ENCODE peak calls at places on chromosomes 3 and 15, in seven cellular contexts. S is suprapubic skin, O is heart right ventricle, X is left lung, I is omental fat pad, H is Peyer's patch, D is glutamatergic neuron. Z is an unnamed sample.

GRCh38 chr3:183560607-183561006 is 5.1 kb upstream of the KLHL6 start:
- DNase-seq in I (no peak), O (no peak), H (no peak), X (no peak), S (no peak), D (no peak), Z (no peak)

GRCh38 chr15:49883121-49883520 is 235.9 kb downstream of the ATP8B4 start:
- DNase-seq in S (no peak), X (no peak), I (no peak), H (no peak), D (no peak), O (no peak), Z (no peak)

GRCh38 chr3:13027154-13027553 is 46.1 kb downstream of the IQSEC1 start:
- DNase-seq in D (peak), H (no peak), I (no peak), O (no peak), S (no peak), X (no peak), Z (no peak)

GRCh38 chr3:7075120-7075519 is 214.2 kb downstream of the GRM7 start:
- DNase-seq in O (no peak), D (peak), X (no peak), I (no peak), H (no peak), S (no peak), Z (no peak)

GRCh38 chr15:62165793-62166380 is 802 bp upstream of the C2CD4B start:
- DNase-seq in I (no peak), O (peak), X (no peak), S (no peak), D (no peak), H (no peak), Z (no peak)

GRCh38 chr3:49872801-49873281 is 3.1 kb upstream of the CAMKV start:
- DNase-seq in I (no peak), O (no peak), D (no peak), S (no peak), H (peak), X (no peak), Z (no peak)

GRCh38 chr3:194023501-194024280 is 112.3 kb upstream of the HES1 start:
- DNase-seq in O (no peak), X (no peak), S (no peak), D (no peak), I (no peak), H (no peak), Z (no peak)

GRCh38 chr15:63896336-63897115 is 62.8 kb upstream of the HERC1 start:
- DNase-seq in S (no peak), H (no peak), D (no peak), X (peak), I (no peak), O (no peak), Z (no peak)

GRCh38 chr3:172787746-172788145 is 37.2 kb downstream of the ECT2 start:
- DNase-seq in O (no peak), I (no peak), D (no peak), H (no peak), S (no peak), X (no peak), Z (no peak)

GRCh38 chr3:100756441-100756840 is 47.1 kb downstream of the TFG start:
- DNase-seq in S (no peak), H (no peak), O (no peak), I (no peak), X (no peak), D (no peak), Z (no peak)

GRCh38 chr3:63556401-63556800 is 96.1 kb upstream of the SNTN start:
- DNase-seq in D (no peak), O (no peak), I (no peak), H (no peak), S (no peak), X (no peak), Z (no peak)

GRCh38 chr3:134846084-134846483 is 51.0 kb downstream of the EPHB1 start:
- DNase-seq in I (no peak), H (no peak), S (peak), D (no peak), O (no peak), X (no peak), Z (no peak)

GRCh38 chr3:88219138-88219792 is 69.5 kb downstream of the C3orf38 start:
- DNase-seq in X (peak), O (peak), S (no peak), D (peak), I (no peak), H (peak), Z (no peak)

GRCh38 chr3:29481969-29482767 is 201.3 kb downstream of the RBMS3 start:
- DNase-seq in H (no peak), O (no peak), D (no peak), I (no peak), X (no peak), S (no peak), Z (no peak)

GRCh38 chr3:131750256-131750655 is 247.5 kb upstream of the MRPL3 start:
- DNase-seq in I (no peak), X (no peak), O (no peak), H (no peak), S (no peak), D (no peak), Z (no peak)

GRCh38 chr3:11481561-11481960 is 162.2 kb downstream of the VGLL4 start:
- DNase-seq in H (no peak), X (no peak), O (peak), I (no peak), S (no peak), D (no peak), Z (no peak)

GRCh38 chr15:91068436-91068835 is 31.6 kb upstream of the SV2B start:
- DNase-seq in S (no peak), X (no peak), I (no peak), D (no peak), H (no peak), O (no peak), Z (no peak)

GRCh38 chr3:11238880-11239279 is 33.3 kb upstream of the ATG7 start:
- DNase-seq in S (no peak), H (no peak), D (no peak), X (no peak), O (no peak), I (no peak), Z (no peak)

DNA sequence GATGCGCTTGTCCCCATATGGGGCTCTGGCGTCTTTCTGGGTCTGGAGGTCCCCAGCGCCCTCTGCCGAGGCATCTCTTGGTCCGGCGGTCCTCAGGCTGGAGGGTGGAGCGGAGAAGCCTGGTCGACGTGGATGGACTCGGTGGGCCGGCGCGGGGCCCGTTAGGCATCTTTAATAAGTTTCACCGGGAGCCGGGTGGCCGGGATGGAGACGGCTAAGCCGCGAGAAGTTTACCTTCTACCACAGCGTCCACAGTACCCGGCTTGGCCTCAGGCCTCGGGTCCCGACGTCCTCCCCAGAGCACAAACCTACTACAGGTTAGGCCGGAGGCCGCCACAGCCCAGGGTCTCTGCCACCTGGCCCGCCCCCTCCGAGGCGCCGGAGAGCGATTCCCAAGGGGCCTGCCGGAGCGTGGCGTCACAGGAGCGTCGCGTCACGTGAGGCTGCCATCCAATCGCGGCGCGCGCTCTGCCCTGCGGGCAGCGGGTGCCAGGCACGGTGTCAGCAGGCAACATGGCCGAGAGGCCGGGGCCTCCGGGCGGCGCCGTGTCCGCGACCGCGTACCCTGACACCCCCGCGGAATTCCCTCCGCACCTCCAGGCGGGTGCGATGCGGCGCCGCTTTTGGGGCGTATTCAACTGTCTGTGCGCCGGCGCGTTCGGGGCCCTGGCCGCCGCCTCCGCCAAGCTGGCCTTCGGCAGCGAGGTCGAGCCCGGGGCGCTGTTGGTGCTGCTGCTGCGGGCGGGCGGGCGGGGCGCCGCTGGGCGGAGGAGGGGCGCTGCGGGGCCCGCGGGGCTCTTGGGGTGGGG is at the start of gene TMEM42:
- DNase-seq in S (peak), O (peak), D (peak), X (peak), I (peak), H (peak), Z (no peak)
- TF ChIP-seq CTCF in S (no peak), O (peak), D (no peak), X (no peak), I (no peak), H (no peak), Z (peak)

GRCh38 chr3:75001330-75001729 is 386.9 kb upstream of the CNTN3 start:
- DNase-seq in H (no peak), S (no peak), O (no peak), D (no peak), X (no peak), I (no peak), Z (no peak)
- TF ChIP-seq CTCF in H (no peak), S (no peak), O (peak), D (no peak), X (no peak), I (no peak), Z (peak)

GRCh38 chr3:111012388-111013248 is 59.0 kb upstream of the NECTIN3 start:
- DNase-seq in S (no peak), H (no peak), O (no peak), X (no peak), I (no peak), D (no peak), Z (no peak)
- TF ChIP-seq CTCF in S (no peak), H (no peak), O (no peak), X (no peak), I (no peak), D (no peak), Z (peak)

GRCh38 chr3:116453676-116454346 is 8.5 kb upstream of the LSAMP start:
- DNase-seq in O (no peak), I (no peak), D (no peak), S (no peak), X (no peak), H (no peak), Z (no peak)
- TF ChIP-seq CTCF in O (no peak), I (no peak), D (peak), S (no peak), X (no peak), H (no peak), Z (peak)

Z was measured in chondrocyte.